ENCODE peak calls at places on chromosomes 13 and 19, in ten cellular contexts. Z, R, Q, V, J, M, N, F, I and Y are unnamed samples.

GRCh38 chr13:91132786-91133185 is 214.7 kb upstream of the MIR17HG start:
- DNase-seq in Z (peak; percentile 47), R (peak; percentile 23), Q (no peak), V (no peak), J (no peak), M (peak; percentile 16), N (no peak), F (no peak), I (no peak), Y (peak; percentile 34)

GRCh38 chr13:20489185-20489820 is 36.4 kb downstream of the CRYL1 start:
- DNase-seq in Z (no peak), R (no peak), Q (no peak), V (no peak), J (no peak), M (no peak), N (peak; percentile 49), F (no peak), I (peak; percentile 62), Y (no peak)

GRCh38 chr19:33408116-33408515 is 34.6 kb downstream of the CEBPG start:
- DNase-seq in Z (no peak), R (no peak), Q (peak; percentile 23), V (no peak), J (no peak), M (peak; percentile 7), N (no peak), F (no peak), I (no peak), Y (no peak)

GRCh38 chr13:100954430-100955361 is 280.1 kb upstream of the TMTC4 start:
- DNase-seq in Z (peak; percentile 29), R (no peak), Q (peak; percentile 11), V (no peak), J (no peak), M (no peak), N (no peak), F (no peak), I (peak; percentile 4), Y (peak; percentile 8)

GRCh38 chr19:1164684-1165531 is 9.2 kb downstream of the SBNO2 start:
- DNase-seq in Z (no peak), R (no peak), Q (no peak), V (no peak), J (no peak), M (no peak), N (no peak), F (peak; percentile 69), I (no peak), Y (no peak)

GRCh38 chr13:101916108-101916757 is 463.8 kb downstream of the ITGBL1 start:
- DNase-seq in Z (peak; percentile 14), R (no peak), Q (peak; percentile 87), V (peak; percentile 15), J (no peak), M (peak; percentile 38), N (no peak), F (peak; percentile 64), I (no peak), Y (no peak)

GRCh38 chr19:42325896-42326771 is 699 bp downstream of the MEGF8 start:
- DNase-seq in Z (no peak), R (no peak), Q (peak; percentile 62), V (peak; percentile 59), J (no peak), M (peak; percentile 38), N (no peak), F (no peak), I (no peak), Y (no peak)

GRCh38 chr19:16258440-16258903 is 60.8 kb downstream of the AP1M1 start:
- DNase-seq in Z (no peak), R (peak; percentile 91), Q (peak; percentile 55), V (no peak), J (no peak), M (peak; percentile 81), N (no peak), F (peak; percentile 78), I (no peak), Y (no peak)

GRCh38 chr19:16327911-16328823 is 3.5 kb downstream of the KLF2 start:
- DNase-seq in Z (peak; percentile 41), R (peak; percentile 78), Q (no peak), V (no peak), J (peak; percentile 65), M (peak; percentile 79), N (no peak), F (peak; percentile 89), I (peak; percentile 86), Y (no peak)

GRCh38 chr19:4866595-4867424 is 657 bp downstream of the PLIN3 start:
- DNase-seq in Z (peak; percentile 48), R (peak; percentile 42), Q (peak; percentile 44), V (peak; percentile 35), J (peak; percentile 35), M (peak; percentile 57), N (no peak), F (peak; percentile 85), I (peak; percentile 28), Y (no peak)

DNA sequence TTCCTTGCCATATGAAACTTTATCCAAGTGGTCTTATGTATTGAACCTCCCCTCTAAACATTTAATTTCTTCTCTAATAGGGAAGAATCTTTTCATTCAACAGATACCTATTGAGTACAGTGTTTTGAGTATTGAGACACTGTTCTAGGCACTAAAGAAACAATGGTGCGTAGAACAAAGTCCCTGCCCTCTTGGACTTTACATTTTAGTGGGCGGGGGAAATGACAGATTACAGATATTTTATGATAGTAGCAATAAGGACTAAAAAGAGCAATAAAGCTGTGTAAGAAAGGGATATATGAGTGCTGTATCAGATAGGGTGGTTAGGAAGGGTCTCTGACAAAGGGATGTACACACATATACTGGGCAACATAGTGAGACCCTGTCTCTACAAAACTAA is 5.4 kb downstream of the NUDT15 start:
- DNase-seq in Z (no peak), R (no peak), Q (no peak), V (no peak), J (no peak), M (no peak), N (no peak), F (no peak), I (no peak), Y (no peak)
- H3K4me1 ChIP-seq in Z (peaks cover 6% of the 10 kb centered on the region), R (no peaks in the 10 kb centered on the region), Q (peaks cover 3% of the 10 kb centered on the region), V (peaks cover 11% of the 10 kb centered on the region), J (peaks cover 28% of the 10 kb centered on the region), M (peaks cover 9% of the 10 kb centered on the region), N (peaks cover 9% of the 10 kb centered on the region), F (peaks cover 6% of the 10 kb centered on the region), I (peaks cover 8% of the 10 kb centered on the region), Y (peaks cover 17% of the 10 kb centered on the region)

GRCh38 chr19:6218497-6219146 is 61.2 kb downstream of the MLLT1 start:
- DNase-seq in Z (peak; percentile 61), R (peak; percentile 88), Q (peak; percentile 97), V (peak; percentile 82), J (peak; percentile 72), M (peak; percentile 88), N (peak; percentile 51), F (peak; percentile 92), I (peak; percentile 75), Y (peak; percentile 40)
- H3K27ac ChIP-seq in Z (no peak overlapping the region), R (peak overlapping the region; percentile 18), Q (no peak overlapping the region), V (no peak overlapping the region), J (no peak overlapping the region), M (peak overlapping the region; percentile 63), N (no peak overlapping the region), F (peak overlapping the region; percentile 36), I (no peak overlapping the region), Y (no peak overlapping the region)

GRCh38 chr13:95256086-95256485 is 45.2 kb downstream of the ABCC4 start:
- DNase-seq in Z (peak; percentile 99), R (no peak), Q (no peak), V (peak; percentile 39), J (no peak), M (no peak), N (peak; percentile 93), F (no peak), I (peak; percentile 97), Y (peak; percentile 99)
- H3K4me1 ChIP-seq in Z (peaks cover 19% of the 10 kb centered on the region), R (no peaks in the 10 kb centered on the region), Q (no peaks in the 10 kb centered on the region), V (peaks cover 93% of the 10 kb centered on the region), J (no peaks in the 10 kb centered on the region), M (no peaks in the 10 kb centered on the region), N (peaks cover 57% of the 10 kb centered on the region), F (no peaks in the 10 kb centered on the region), I (peaks cover 20% of the 10 kb centered on the region), Y (peaks cover 23% of the 10 kb centered on the region)

DNA sequence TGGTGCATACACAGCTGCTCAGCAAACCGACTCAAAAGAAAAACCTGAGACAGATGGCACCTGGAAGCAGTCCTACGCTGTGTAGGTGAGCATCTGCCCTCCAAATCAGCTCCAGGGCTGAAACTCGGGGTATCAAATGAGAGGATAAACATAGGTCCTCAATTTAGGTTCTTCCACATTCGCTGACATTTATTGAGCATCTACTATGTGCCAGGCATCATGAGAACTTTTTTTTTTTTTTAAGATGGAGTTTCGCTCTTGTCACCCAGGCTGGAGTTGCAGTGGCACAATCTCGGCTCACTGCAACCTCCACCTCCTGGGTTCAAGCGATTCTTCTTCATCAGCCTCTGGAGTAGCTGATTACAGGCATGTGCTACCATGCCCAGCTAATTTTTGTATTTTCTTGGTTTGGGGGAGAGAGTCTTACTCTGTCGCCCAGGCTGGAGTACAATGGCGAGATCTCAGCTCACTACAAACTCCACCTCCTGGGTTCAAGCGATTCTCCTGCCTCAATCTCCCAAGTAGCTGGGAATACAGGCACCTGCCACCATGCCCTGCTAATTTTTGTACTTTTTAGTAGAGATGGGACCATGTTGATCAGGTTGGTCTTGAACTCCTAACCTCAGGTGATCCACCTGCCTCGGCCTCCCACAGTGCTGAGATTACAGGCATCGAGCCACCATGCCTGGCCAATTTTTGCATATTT is 13.4 kb downstream of the QPCTL start:
- DNase-seq in Z (no peak), R (no peak), Q (no peak), V (no peak), J (no peak), M (no peak), N (no peak), F (no peak), I (no peak), Y (no peak)
- H3K27ac ChIP-seq in Z (no peak overlapping the region), R (no peak overlapping the region), Q (no peak overlapping the region), V (no peak overlapping the region), J (no peak overlapping the region), M (no peak overlapping the region), N (no peak overlapping the region), F (no peak overlapping the region), I (no peak overlapping the region), Y (no peak overlapping the region)